ENCODE peak calls at places on chromosomes 3 and 15, in seven cellular contexts. A, L, H, Q, K, I and Y are unnamed samples.
A peak's percentile ranks its signal among the peaks of the same experiment; 100 is the strongest.

GRCh38 chr3:36750737-36751136 is 13.6 kb downstream of the DCLK3 start:
- DNase-seq in Q (no peak), H (no peak), K (no peak), I (no peak), L (no peak), A (no peak), Y (no peak)

GRCh38 chr3:122005033-122005565 is 16.9 kb downstream of the ILDR1 start:
- DNase-seq in A (no peak), H (no peak), L (no peak), K (no peak), I (no peak), Q (no peak), Y (no peak)

GRCh38 chr3:121974601-121975111 is 47.4 kb downstream of the ILDR1 start:
- DNase-seq in A (no peak), L (no peak), K (no peak), Q (no peak), H (no peak), I (no peak), Y (no peak)

GRCh38 chr15:58462973-58463663 is 31.3 kb downstream of the LIPC start:
- DNase-seq in I (no peak), Q (no peak), K (no peak), L (no peak), H (no peak), A (no peak), Y (no peak)

GRCh38 chr3:119870512-119870911 is 88.6 kb downstream of the NR1I2 start:
- DNase-seq in L (no peak), A (no peak), Q (no peak), H (no peak), K (no peak), I (no peak), Y (no peak)

GRCh38 chr3:14617508-14618023 is 34.0 kb upstream of the CCDC174 start:
- DNase-seq in K (no peak), L (no peak), H (no peak), A (no peak), Q (no peak), I (no peak), Y (no peak)

GRCh38 chr3:62835594-62836236 is 39.5 kb downstream of the CADPS start:
- DNase-seq in K (no peak), H (no peak), Q (no peak), I (no peak), L (no peak), A (peak; percentile 1), Y (no peak)

GRCh38 chr3:12948891-12949711 is 107.7 kb upstream of the RPL32 start:
- DNase-seq in I (no peak), Q (peak; percentile 45), H (peak; percentile 45), A (peak; percentile 71), L (no peak), K (no peak), Y (no peak)

GRCh38 chr3:127655641-127656040 is 17.1 kb upstream of the ABTB1 start:
- DNase-seq in K (no peak), H (no peak), I (no peak), Q (no peak), L (no peak), A (peak; percentile 77), Y (no peak)

GRCh38 chr15:63181658-63182057 is 7.7 kb upstream of the RAB8B start:
- DNase-seq in Q (no peak), H (no peak), L (no peak), A (no peak), K (no peak), I (no peak), Y (no peak)

GRCh38 chr3:29186131-29186599 is 94.7 kb upstream of the RBMS3 start:
- DNase-seq in Q (no peak), I (no peak), H (no peak), K (no peak), L (no peak), A (peak; percentile 80), Y (no peak)

GRCh38 chr3:193729601-193730000 is 136.6 kb downstream of the OPA1 start:
- DNase-seq in H (no peak), I (no peak), K (no peak), A (no peak), L (no peak), Q (no peak), Y (no peak)

GRCh38 chr15:25182098-25182478 is 227.3 kb downstream of the SNRPN start:
- DNase-seq in I (no peak), L (no peak), K (no peak), Q (peak; percentile 7), A (no peak), H (no peak), Y (no peak)

GRCh38 chr3:182909318-182910040 is 70.9 kb downstream of the DCUN1D1 start:
- DNase-seq in Q (no peak), K (no peak), I (no peak), A (peak; percentile 51), H (peak; percentile 39), L (peak; percentile 38), Y (peak; percentile 38)

GRCh38 chr3:120985242-120985641 is 77.2 kb downstream of the STXBP5L start:
- DNase-seq in H (no peak), L (no peak), A (no peak), I (no peak), K (no peak), Q (no peak), Y (no peak)

GRCh38 chr3:186400026-186400425 is 38.0 kb upstream of the DGKG start:
- DNase-seq in I (no peak), L (no peak), K (no peak), Q (no peak), A (no peak), H (no peak), Y (no peak)

GRCh38 chr15:57470543-57470942 is 94.2 kb downstream of the CGNL1 start:
- DNase-seq in I (no peak), H (no peak), L (no peak), K (no peak), A (no peak), Q (no peak), Y (no peak)

GRCh38 chr15:89371145-89372044 is 36.8 kb upstream of the POLG start:
- DNase-seq in Q (no peak), H (no peak), K (no peak), L (peak; percentile 96), I (no peak), A (peak; percentile 20), Y (no peak)

GRCh38 chr3:17949116-17949515 is 206.7 kb upstream of the TBC1D5 start:
- DNase-seq in H (no peak), I (no peak), A (no peak), L (no peak), K (no peak), Q (no peak), Y (no peak)

GRCh38 chr3:69009559-69010410 is 3.7 kb downstream of the EOGT start:
- DNase-seq in H (peak; percentile 74), I (peak; percentile 43), A (peak; percentile 88), K (no peak), Q (peak; percentile 34), L (peak; percentile 51), Y (no peak)

GRCh38 chr3:125045965-125046364 is 9.8 kb downstream of the HEG1 start:
- DNase-seq in Q (no peak), H (no peak), K (no peak), I (no peak), L (no peak), A (peak; percentile 79), Y (no peak)

GRCh38 chr3:62527484-62527883 is 154.1 kb upstream of the FEZF2 start:
- DNase-seq in K (no peak), H (no peak), L (no peak), I (no peak), Q (no peak), A (no peak), Y (no peak)

GRCh38 chr3:177194319-177194718 is 3.0 kb downstream of the TBL1XR1 start:
- DNase-seq in I (no peak), L (no peak), A (no peak), H (no peak), Q (no peak), K (no peak), Y (no peak)

GRCh38 chr3:177195941-177196472 is 1.3 kb downstream of the TBL1XR1 start:
- DNase-seq in H (peak; percentile 48), K (peak; percentile 27), A (no peak), Q (no peak), I (no peak), L (no peak), Y (peak; percentile 55)

GRCh38 chr3:177193706-177194268 is 3.5 kb downstream of the TBL1XR1 start:
- DNase-seq in K (no peak), H (no peak), Q (no peak), A (no peak), L (no peak), I (no peak), Y (no peak)

GRCh38 chr3:177196473-177197040 is 725 bp downstream of the TBL1XR1 start:
- DNase-seq in Q (peak; percentile 34), L (peak; percentile 68), K (peak; percentile 53), A (peak; percentile 59), H (peak; percentile 44), I (peak; percentile 25), Y (peak; percentile 43)

GRCh38 chr3:177195242-177195940 is 1.9 kb downstream of the TBL1XR1 start:
- DNase-seq in A (peak; percentile 55), Q (no peak), H (peak; percentile 53), K (no peak), L (peak; percentile 40), I (no peak), Y (no peak)
- H3K4me1 ChIP-seq in A (peaks cover 26% of the 10 kb centered on the region), Q (peaks cover 42% of the 10 kb centered on the region), H (peaks cover 32% of the 10 kb centered on the region), K (peaks cover 58% of the 10 kb centered on the region), L (peaks cover 45% of the 10 kb centered on the region), I (peaks cover 6% of the 10 kb centered on the region), Y (peaks cover 66% of the 10 kb centered on the region)

GRCh38 chr15:40091861-40092415 is 16.7 kb downstream of the BMF start:
- DNase-seq in L (peak; percentile 85), K (no peak), H (no peak), Q (no peak), I (peak; percentile 43), A (no peak), Y (no peak)
- H3K4me1 ChIP-seq in L (peaks cover 73% of the 10 kb centered on the region), K (no peaks in the 10 kb centered on the region), H (peaks cover 8% of the 10 kb centered on the region), Q (peaks cover 68% of the 10 kb centered on the region), I (peaks cover 32% of the 10 kb centered on the region), A (peaks cover 42% of the 10 kb centered on the region), Y (no peaks in the 10 kb centered on the region)

DNA sequence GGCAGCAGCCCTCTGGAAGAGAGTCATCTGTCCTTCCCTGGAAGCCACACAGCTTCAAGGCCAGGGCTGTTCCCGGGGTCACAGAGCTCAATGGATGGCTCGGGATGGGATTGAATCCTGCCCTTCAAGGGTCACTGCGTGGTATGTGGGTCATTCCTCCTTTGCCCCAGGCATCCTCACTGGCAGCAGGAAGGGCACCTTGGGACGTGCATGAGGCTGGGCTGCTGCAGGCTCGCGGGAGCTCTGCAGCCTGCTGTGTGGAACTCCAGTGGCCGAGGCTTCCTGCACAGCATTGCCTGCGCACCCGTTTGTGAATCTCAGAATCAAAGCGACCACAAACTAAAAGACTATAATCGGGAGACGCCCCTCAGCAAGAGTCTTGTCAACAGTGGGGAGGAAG is 60.7 kb downstream of the PCSK6 start:
- DNase-seq in K (no peak), A (no peak), L (no peak), H (no peak), I (no peak), Q (no peak), Y (no peak)
- H3K4me1 ChIP-seq in K (no peaks in the 10 kb centered on the region), A (no peaks in the 10 kb centered on the region), L (no peaks in the 10 kb centered on the region), H (no peaks in the 10 kb centered on the region), I (no peaks in the 10 kb centered on the region), Q (no peaks in the 10 kb centered on the region), Y (no peaks in the 10 kb centered on the region)

GRCh38 chr15:40242671-40243070 is 3.8 kb downstream of the PAK6 start:
- DNase-seq in L (no peak), K (no peak), A (no peak), Q (no peak), H (no peak), I (no peak), Y (no peak)
- H3K4me1 ChIP-seq in L (peaks cover 4% of the 10 kb centered on the region), K (no peaks in the 10 kb centered on the region), A (peaks cover 9% of the 10 kb centered on the region), Q (peaks cover 13% of the 10 kb centered on the region), H (peaks cover 4% of the 10 kb centered on the region), I (no peaks in the 10 kb centered on the region), Y (peaks cover 12% of the 10 kb centered on the region)

GRCh38 chr15:73685981-73686380 is 1.8 kb downstream of the CD276 start:
- DNase-seq in L (no peak), K (no peak), I (no peak), H (no peak), A (no peak), Q (no peak), Y (no peak)
- H3K4me1 ChIP-seq in L (peaks cover 31% of the 10 kb centered on the region), K (peaks cover 13% of the 10 kb centered on the region), I (peaks cover 13% of the 10 kb centered on the region), H (peaks cover 51% of the 10 kb centered on the region), A (peaks cover 61% of the 10 kb centered on the region), Q (peaks cover 69% of the 10 kb centered on the region), Y (peaks cover 15% of the 10 kb centered on the region)